ENCODE peak calls at places on chromosome 20, in seven cellular contexts. G is fibroblast of lung, O is GM23248, T is neural progenitor cell, S is neuronal stem cell, I is HepG2, E is MM.1S. W is an unnamed sample.

GRCh38 chr20:63877755-63878470 is 12.8 kb downstream of the TPD52L2 start:
- DNase-seq in G (no peak), O (no peak), T (no peak), S (no peak), I (no peak), E (no peak), W (no peak)

GRCh38 chr20:61100489-61100888 is 151.6 kb upstream of the CDH4 start:
- DNase-seq in G (no peak), O (no peak), T (no peak), S (no peak), I (no peak), E (no peak), W (no peak)

GRCh38 chr20:63532449-63532971 is 4.7 kb downstream of the PTK6 start:
- DNase-seq in G (no peak), O (no peak), T (peak; percentile 0), S (no peak), I (no peak), E (no peak), W (peak; percentile 17)

GRCh38 chr20:3248167-3248992 is 9.4 kb upstream of the SLC4A11 start:
- DNase-seq in G (peak; percentile 34), O (peak; percentile 68), T (peak; percentile 83), S (peak; percentile 15), I (no peak), E (no peak), W (no peak)

GRCh38 chr20:48069626-48070025 is 284.3 kb upstream of the SULF2 start:
- DNase-seq in G (no peak), O (no peak), T (no peak), S (no peak), I (no peak), E (no peak), W (no peak)

GRCh38 chr20:60584221-60584620 is 626.0 kb downstream of the CDH26 start:
- DNase-seq in G (no peak), O (peak; percentile 48), T (no peak), S (no peak), I (no peak), E (no peak), W (no peak)

GRCh38 chr20:25750765-25751696 is 54.4 kb upstream of the ZNF337 start:
- DNase-seq in G (peak; percentile 16), O (peak; percentile 66), T (peak; percentile 19), S (no peak), I (peak; percentile 70), E (peak; percentile 53), W (peak; percentile 72)

GRCh38 chr20:57738484-57738883 is 28.7 kb upstream of the PMEPA1 start:
- DNase-seq in G (no peak), O (peak; percentile 17), T (no peak), S (no peak), I (no peak), E (no peak), W (no peak)

GRCh38 chr20:58486207-58486606 is 29.0 kb downstream of the APCDD1L start:
- DNase-seq in G (no peak), O (no peak), T (no peak), S (no peak), I (no peak), E (no peak), W (no peak)

GRCh38 chr20:63073051-63073737 is 66.4 kb upstream of the BHLHE23 start:
- DNase-seq in G (no peak), O (no peak), T (no peak), S (no peak), I (no peak), E (no peak), W (no peak)

GRCh38 chr20:47257256-47257655 is 99.2 kb downstream of the ZMYND8 start:
- DNase-seq in G (no peak), O (no peak), T (no peak), S (no peak), I (no peak), E (no peak), W (no peak)

GRCh38 chr20:5710551-5710950 is 39.6 kb upstream of the SHLD1 start:
- DNase-seq in G (no peak), O (no peak), T (no peak), S (no peak), I (no peak), E (no peak), W (no peak)

GRCh38 chr20:33370296-33370695 is 31.0 kb downstream of the CDK5RAP1 start:
- DNase-seq in G (peak; percentile 29), O (no peak), T (no peak), S (no peak), I (no peak), E (no peak), W (peak; percentile 27)

GRCh38 chr20:14860410-14860814 is 523.0 kb upstream of the FLRT3 start:
- DNase-seq in G (no peak), O (no peak), T (peak; percentile 76), S (peak; percentile 29), I (peak; percentile 16), E (no peak), W (no peak)

GRCh38 chr20:3010985-3011723 is 32.3 kb upstream of the GNRH2 start:
- DNase-seq in G (peak; percentile 78), O (peak; percentile 72), T (no peak), S (no peak), I (no peak), E (no peak), W (no peak)

GRCh38 chr20:50508171-50508761 is 1.9 kb upstream of the PTPN1 start:
- DNase-seq in G (peak; percentile 76), O (no peak), T (peak; percentile 28), S (no peak), I (peak; percentile 62), E (no peak), W (no peak)

GRCh38 chr20:10633708-10634107 is 40.1 kb downstream of the JAG1 start:
- DNase-seq in G (no peak), O (no peak), T (no peak), S (no peak), I (no peak), E (no peak), W (no peak)

GRCh38 chr20:38345643-38346042 is 639 bp upstream of the LBP start:
- DNase-seq in G (no peak), O (no peak), T (no peak), S (no peak), I (peak; percentile 50), E (no peak), W (no peak)

GRCh38 chr20:51305316-51306052 is 237.0 kb downstream of the NFATC2 start:
- DNase-seq in G (no peak), O (no peak), T (no peak), S (no peak), I (no peak), E (no peak), W (no peak)

GRCh38 chr20:2838847-2839671 is 1.4 kb downstream of the PCED1A start:
- DNase-seq in G (no peak), O (no peak), T (no peak), S (no peak), I (no peak), E (no peak), W (no peak)

GRCh38 chr20:48788486-48789072 is 39.2 kb downstream of the PREX1 start:
- DNase-seq in G (no peak), O (no peak), T (no peak), S (no peak), I (no peak), E (no peak), W (no peak)

GRCh38 chr20:25741088-25741487 is 44.4 kb upstream of the ZNF337 start:
- DNase-seq in G (no peak), O (no peak), T (no peak), S (no peak), I (no peak), E (no peak), W (no peak)

GRCh38 chr20:59437601-59438031 is 137.2 kb downstream of the EDN3 start:
- DNase-seq in G (no peak), O (no peak), T (no peak), S (no peak), I (no peak), E (no peak), W (no peak)

GRCh38 chr20:58959652-58960051 is 21.4 kb upstream of the NELFCD start:
- DNase-seq in G (no peak), O (no peak), T (no peak), S (no peak), I (no peak), E (peak; percentile 41), W (no peak)

GRCh38 chr20:62297449-62298227 is 5.2 kb upstream of the ADRM1 start:
- DNase-seq in G (no peak), O (no peak), T (no peak), S (no peak), I (peak; percentile 47), E (no peak), W (no peak)

GRCh38 chr20:62605996-62606395 is 36.3 kb upstream of the SLCO4A1 start:
- DNase-seq in G (no peak), O (no peak), T (no peak), S (no peak), I (no peak), E (no peak), W (no peak)

DNA sequence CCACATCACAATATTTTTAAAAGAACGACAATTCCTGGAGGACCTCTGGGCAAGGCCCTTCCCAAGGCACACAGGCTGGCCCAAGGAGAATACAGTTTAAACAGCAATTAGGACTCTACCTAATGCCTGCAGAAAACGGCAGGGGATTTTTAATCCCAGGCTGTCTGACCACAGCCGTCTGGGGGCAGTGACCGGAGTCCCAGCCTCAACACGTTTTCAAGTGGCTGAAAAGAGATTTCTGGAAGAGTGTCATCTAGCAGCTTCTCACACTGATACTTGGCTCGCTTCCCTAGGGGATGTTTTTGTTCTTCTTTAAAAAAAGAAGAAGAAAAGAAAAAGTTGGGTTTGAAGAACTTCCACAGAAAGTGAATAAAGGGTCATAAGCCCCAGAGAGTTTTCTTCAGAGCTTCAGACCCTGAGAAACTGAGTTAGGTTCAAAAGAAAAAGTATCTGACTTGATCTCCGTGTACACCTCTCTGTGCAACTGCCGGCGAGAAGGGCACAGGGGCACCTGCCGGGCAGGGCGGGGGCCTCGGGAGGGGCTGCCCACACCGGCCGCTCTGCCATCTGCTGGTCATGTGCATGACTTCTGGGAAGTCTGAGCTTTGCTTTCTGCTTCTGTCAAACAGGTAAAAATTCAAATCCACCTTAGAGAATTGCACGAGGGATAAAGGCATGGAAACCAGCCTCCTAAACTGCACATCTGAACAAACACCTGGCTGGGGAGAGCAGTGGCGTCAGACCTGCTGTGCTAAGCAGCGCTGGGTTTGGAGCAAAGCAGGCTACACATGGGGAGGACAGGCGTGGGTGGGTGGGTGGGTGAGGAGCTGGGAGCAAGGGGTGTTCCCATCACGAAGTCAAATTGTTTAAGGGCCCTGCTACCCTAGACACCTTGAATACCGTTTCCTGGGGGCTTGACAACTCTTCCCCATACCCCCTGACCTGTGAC is 33.0 kb downstream of the RRBP1 start:
- DNase-seq in G (no peak), O (no peak), T (peak; percentile 62), S (no peak), I (no peak), E (no peak), W (peak; percentile 58)
- H3K27ac ChIP-seq in G (no peak overlapping the region), O (peak overlapping the region; percentile 2), T (no peak overlapping the region), S (no peak overlapping the region), I (no peak overlapping the region), E (no peak overlapping the region), W (no peak overlapping the region)

GRCh38 chr20:19367591-19367990 is 155.1 kb downstream of the SLC24A3 start:
- DNase-seq in G (no peak), O (no peak), T (no peak), S (no peak), I (no peak), E (no peak), W (no peak)
- H3K9ac ChIP-seq in G (no peak overlapping the region), O (no peak overlapping the region), T (no peak overlapping the region), S (no peak overlapping the region), I (no peak overlapping the region), E (no peak overlapping the region), W (no peak overlapping the region)

GRCh38 chr20:23433628-23434027 is 5.9 kb upstream of the CSTL1 start:
- DNase-seq in G (no peak), O (no peak), T (no peak), S (no peak), I (no peak), E (no peak), W (peak; percentile 3)
- H3K27ac ChIP-seq in G (no peak overlapping the region), O (no peak overlapping the region), T (no peak overlapping the region), S (no peak overlapping the region), I (no peak overlapping the region), E (no peak overlapping the region), W (no peak overlapping the region)

GRCh38 chr20:45945678-45946148 is 11.2 kb downstream of the PCIF1 start:
- DNase-seq in G (peak; percentile 50), O (peak; percentile 51), T (no peak), S (no peak), I (no peak), E (no peak), W (no peak)
- H3K9ac ChIP-seq in G (no peak overlapping the region), O (peak overlapping the region; percentile 60), T (no peak overlapping the region), S (no peak overlapping the region), I (peak overlapping the region; percentile 47), E (no peak overlapping the region), W (no peak overlapping the region)